ENCODE peak calls at places on chromosomes 3 and 15, in ten cellular contexts. O, Y, Q, M, F, K, V, N, P and S are unnamed samples.

GRCh38 chr3:140216249-140216648 is 281.3 kb downstream of the CLSTN2 start:
- DNase-seq in F (peak; percentile 25), Y (no peak), Q (peak; percentile 34), V (no peak), P (no peak), K (no peak), N (no peak), O (no peak), M (no peak), S (no peak)

GRCh38 chr3:149512073-149512782 is 37.7 kb downstream of the TM4SF4 start:
- DNase-seq in P (peak; percentile 62), N (peak; percentile 65), O (no peak), V (peak; percentile 75), Q (peak; percentile 63), M (peak; percentile 75), F (peak; percentile 72), K (no peak), Y (peak; percentile 76), S (peak; percentile 9)

GRCh38 chr15:25711164-25711563 is 152.0 kb downstream of the ATP10A start:
- DNase-seq in N (no peak), P (no peak), K (no peak), V (no peak), O (no peak), M (peak; percentile 8), Y (no peak), F (no peak), Q (no peak), S (no peak)

GRCh38 chr3:194577985-194578905 is 55.0 kb downstream of the TMEM44 start:
- DNase-seq in Q (peak; percentile 96), V (peak; percentile 96), K (no peak), O (no peak), M (no peak), F (peak; percentile 79), Y (peak; percentile 93), P (peak; percentile 93), N (no peak), S (no peak)

GRCh38 chr3:194928183-194928736 is 242.6 kb downstream of the FAM43A start:
- DNase-seq in N (no peak), Y (peak; percentile 51), V (peak; percentile 25), O (no peak), P (peak; percentile 27), Q (peak; percentile 13), K (no peak), F (no peak), M (no peak), S (no peak)

GRCh38 chr3:139173372-139174108 is 128.8 kb upstream of the PRR23C start:
- DNase-seq in F (peak; percentile 60), K (no peak), Q (peak; percentile 9), M (no peak), O (no peak), Y (peak; percentile 11), V (peak; percentile 72), P (peak; percentile 49), N (peak; percentile 80), S (no peak)

GRCh38 chr3:177781686-177782161 is 584.4 kb upstream of the TBL1XR1 start:
- DNase-seq in N (no peak), Y (peak; percentile 82), Q (no peak), O (no peak), M (no peak), V (peak; percentile 80), P (peak; percentile 88), F (peak; percentile 55), K (no peak), S (no peak)

GRCh38 chr15:33188159-33188558 is 6.4 kb downstream of the FMN1 start:
- DNase-seq in K (no peak), V (no peak), Q (no peak), F (no peak), N (no peak), Y (no peak), P (no peak), M (no peak), O (no peak), S (no peak)

GRCh38 chr3:191958980-191959671 is 498.2 kb downstream of the PYDC2 start:
- DNase-seq in F (no peak), N (no peak), M (no peak), Y (no peak), K (no peak), V (no peak), P (no peak), Q (no peak), O (no peak), S (no peak)